ENCODE peak calls at places on chromosome 1, in five cellular contexts. One of them, this sample, is unnamed.

GRCh38 chr1:155166373-155167165 is 6.5 kb downstream of the KRTCAP2 start:
- DNase-seq in HTR-8/SVneo: no peak
- DNase-seq in HuH-7.5: no peak
- DNase-seq in AG09319: no peak
- DNase-seq in left lung: peak; percentile 81
- DNase-seq in this sample: no peak

GRCh38 chr1:177219458-177220390 is 49.0 kb downstream of the BRINP2 start:
- DNase-seq in HTR-8/SVneo: no peak
- DNase-seq in HuH-7.5: no peak
- DNase-seq in AG09319: no peak
- DNase-seq in left lung: no peak
- DNase-seq in this sample: no peak

GRCh38 chr1:175185918-175186317 is 6.7 kb downstream of the KIAA0040 start:
- DNase-seq in HTR-8/SVneo: no peak
- DNase-seq in HuH-7.5: no peak
- DNase-seq in AG09319: no peak
- DNase-seq in left lung: no peak
- DNase-seq in this sample: no peak

GRCh38 chr1:64112281-64112680 is 91.1 kb upstream of the UBE2U start:
- DNase-seq in HTR-8/SVneo: no peak
- DNase-seq in HuH-7.5: no peak
- DNase-seq in AG09319: peak; percentile 29
- DNase-seq in left lung: no peak
- DNase-seq in this sample: no peak

GRCh38 chr1:223856386-223856785 is 10.6 kb upstream of the TP53BP2 start:
- DNase-seq in HTR-8/SVneo: no peak
- DNase-seq in HuH-7.5: no peak
- DNase-seq in AG09319: no peak
- DNase-seq in left lung: no peak
- DNase-seq in this sample: no peak

GRCh38 chr1:109784551-109785252 is 21.0 kb upstream of the EPS8L3 start:
- DNase-seq in HTR-8/SVneo: no peak
- DNase-seq in HuH-7.5: no peak
- DNase-seq in AG09319: no peak
- DNase-seq in left lung: no peak
- DNase-seq in this sample: no peak

GRCh38 chr1:98386675-98387440 is 274.7 kb upstream of the SNX7 start:
- DNase-seq in HTR-8/SVneo: no peak
- DNase-seq in HuH-7.5: no peak
- DNase-seq in AG09319: no peak
- DNase-seq in left lung: no peak
- DNase-seq in this sample: no peak

GRCh38 chr1:76425104-76425842 is 350.7 kb downstream of the ST6GALNAC3 start:
- DNase-seq in HTR-8/SVneo: no peak
- DNase-seq in HuH-7.5: no peak
- DNase-seq in AG09319: no peak
- DNase-seq in left lung: no peak
- DNase-seq in this sample: no peak